ENCODE peak calls at places on chromosomes 12 and 14, in eight cellular contexts. K, P, A, V, H, X, J and Z are unnamed samples.

GRCh38 chr12:5506821-5507231 is 74.9 kb downstream of the NTF3 start:
- DNase-seq in K (no peak), A (no peak), J (no peak), V (no peak), P (no peak), X (no peak), H (no peak), Z (no peak)

GRCh38 chr12:125683748-125684381 is 618.6 kb downstream of the AACS start:
- DNase-seq in H (no peak), J (no peak), X (no peak), P (peak), V (peak), K (no peak), A (no peak), Z (no peak)

GRCh38 chr12:89499857-89500256 is 24.7 kb downstream of the GALNT4 start:
- DNase-seq in P (no peak), H (no peak), X (no peak), K (no peak), J (no peak), A (no peak), V (no peak), Z (no peak)

GRCh38 chr14:102187583-102188001 is 47.9 kb downstream of the WDR20 start:
- DNase-seq in K (no peak), H (no peak), X (no peak), A (no peak), J (no peak), V (no peak), P (no peak), Z (no peak)

GRCh38 chr14:57865450-57866198 is at the start of gene SLC35F4:
- DNase-seq in H (no peak), X (no peak), V (peak), J (no peak), A (no peak), K (no peak), P (peak), Z (no peak)

GRCh38 chr12:132194056-132194455 is 49.8 kb downstream of the NOC4L start:
- DNase-seq in V (no peak), J (no peak), P (no peak), K (no peak), X (no peak), A (no peak), H (no peak), Z (no peak)

GRCh38 chr14:33120966-33121365 is 182.3 kb downstream of the NPAS3 start:
- DNase-seq in V (no peak), J (no peak), K (no peak), X (no peak), H (no peak), P (no peak), A (no peak), Z (no peak)

GRCh38 chr14:44988694-44989093 is 26.7 kb downstream of the TOGARAM1 start:
- DNase-seq in V (no peak), A (no peak), H (no peak), P (no peak), X (no peak), J (no peak), K (no peak), Z (no peak)

GRCh38 chr12:52791271-52792184 is 4.4 kb downstream of the KRT3 start:
- DNase-seq in A (no peak), X (no peak), J (no peak), P (no peak), K (no peak), V (no peak), H (no peak), Z (no peak)

GRCh38 chr12:48054955-48055821 is 50.7 kb downstream of the SENP1 start:
- DNase-seq in P (no peak), X (no peak), V (no peak), K (no peak), H (no peak), A (no peak), J (no peak), Z (no peak)

GRCh38 chr12:113347107-113347506 is 11.3 kb upstream of the PLBD2 start:
- DNase-seq in H (no peak), K (no peak), A (no peak), P (no peak), X (no peak), V (no peak), J (no peak), Z (no peak)

GRCh38 chr14:105279642-105280361 is 21.0 kb downstream of the BRF1 start:
- DNase-seq in P (no peak), H (no peak), A (no peak), J (no peak), V (no peak), X (no peak), K (no peak), Z (no peak)

GRCh38 chr14:59691266-59691665 is 114.7 kb upstream of the CCDC175 start:
- DNase-seq in H (no peak), K (no peak), J (no peak), X (no peak), A (no peak), V (no peak), P (no peak), Z (no peak)

GRCh38 chr12:13242926-13243325 is 46.4 kb downstream of the EMP1 start:
- DNase-seq in P (peak), J (no peak), K (no peak), H (no peak), V (no peak), A (no peak), X (no peak), Z (no peak)

GRCh38 chr12:116697305-116698130 is 40.4 kb downstream of the SPRING1 start:
- DNase-seq in V (no peak), H (no peak), J (no peak), K (no peak), A (no peak), P (peak), X (no peak), Z (no peak)

GRCh38 chr12:3038166-3038565 is 39.0 kb upstream of the TSPAN9 start:
- DNase-seq in J (no peak), H (no peak), A (no peak), P (no peak), X (no peak), K (no peak), V (no peak), Z (no peak)

GRCh38 chr12:58306266-58306995 is 365.1 kb downstream of the ATP23 start:
- DNase-seq in X (no peak), A (no peak), P (no peak), V (no peak), J (no peak), H (no peak), K (no peak), Z (no peak)

GRCh38 chr14:77051101-77051500 is 22.6 kb upstream of the IRF2BPL start:
- DNase-seq in H (no peak), P (no peak), A (no peak), X (no peak), V (no peak), J (no peak), K (no peak), Z (no peak)

GRCh38 chr14:74257078-74257987 is 18.1 kb downstream of the VSX2 start:
- DNase-seq in V (peak), X (peak), K (peak), P (peak), J (peak), H (peak), A (no peak), Z (peak)

GRCh38 chr14:23141706-23142467 is 22.8 kb upstream of the CEBPE start:
- DNase-seq in H (no peak), V (no peak), P (no peak), K (no peak), J (no peak), X (no peak), A (no peak), Z (no peak)

GRCh38 chr14:62126885-62127478 is 364.8 kb downstream of the SNAPC1 start:
- DNase-seq in J (peak), P (peak), H (no peak), A (peak), K (no peak), V (peak), X (no peak), Z (peak)